ENCODE peak calls at places on chromosomes 4 and X, in eight cellular contexts. Z is anterior cingulate cortex; C is stimulated activated CD4-positive, alpha-beta T cell treated with anti-CD3 and anti-CD28 coated beads, Interleukin-1b, Interleukin-23, amount 100 ng/mL, for 24 hours; Q is PC-3; H is brain microvascular endothelial cell; N is tibial nerve; I is Right ventricle myocardium superior; X is BJ. M is an unnamed sample.

GRCh38 chr4:185991750-185992149 is 77.2 kb upstream of the TLR3 start:
- DNase-seq in Q (no peak), H (no peak), C (no peak), N (no peak), I (no peak), Z (no peak), X (no peak), M (no peak)

GRCh38 chr4:8185280-8185679 is 13.8 kb upstream of the SH3TC1 start:
- DNase-seq in N (no peak), I (peak), Z (no peak), X (peak), C (no peak), H (peak), Q (peak), M (no peak)

GRCh38 chr4:139076016-139076744 is 60.6 kb downstream of the NOCT start:
- DNase-seq in Q (no peak), C (no peak), Z (no peak), I (no peak), X (no peak), H (no peak), N (no peak), M (no peak)

GRCh38 chr4:99856166-99856565 is 38.1 kb downstream of the LAMTOR3 start:
- DNase-seq in X (no peak), Q (peak), H (peak), Z (no peak), I (no peak), C (no peak), N (no peak), M (no peak)

GRCh38 chrX:16838202-16839066 is 31.7 kb downstream of the RBBP7 start:
- DNase-seq in X (peak), Q (no peak), N (no peak), I (no peak), C (no peak), Z (no peak), H (peak), M (no peak)

GRCh38 chr4:159188646-159189045 is 85.8 kb downstream of the RAPGEF2 start:
- DNase-seq in X (no peak), Z (no peak), C (no peak), N (no peak), Q (no peak), H (no peak), I (no peak), M (no peak)

GRCh38 chrX:2863646-2864045 is 34.9 kb downstream of the GYG2 start:
- DNase-seq in C (no peak), X (no peak), I (no peak), N (no peak), Z (no peak), H (no peak), Q (no peak), M (no peak)

GRCh38 chr4:4837316-4837715 is 22.1 kb upstream of the MSX1 start:
- DNase-seq in Q (peak), Z (no peak), X (no peak), I (no peak), C (no peak), H (no peak), N (no peak), M (no peak)

GRCh38 chr4:82380344-82380743 is 6.6 kb upstream of the HNRNPD start:
- DNase-seq in N (no peak), X (no peak), Z (peak), Q (peak), I (peak), C (no peak), H (no peak), M (no peak)

GRCh38 chr4:179372242-179372641 is 1930.0 kb upstream of the AGA start:
- DNase-seq in N (no peak), H (no peak), C (no peak), X (no peak), Q (no peak), Z (no peak), I (no peak), M (no peak)

GRCh38 chrX:150362599-150363481 is at the start of gene MAMLD1:
- DNase-seq in Q (peak), C (no peak), I (peak), Z (no peak), N (peak), X (no peak), H (peak), M (peak)

GRCh38 chrX:144006811-144007210 is 122.9 kb downstream of the UBE2NL start:
- DNase-seq in C (no peak), H (no peak), N (no peak), Z (no peak), Q (peak), I (no peak), X (no peak), M (no peak)

GRCh38 chrX:140701480-140701879 is 8.1 kb upstream of the LINC00632 start:
- DNase-seq in N (no peak), H (peak), C (no peak), Q (peak), I (no peak), X (no peak), Z (no peak), M (no peak)

GRCh38 chr4:41526628-41527027 is 11.3 kb upstream of the LIMCH1 start:
- DNase-seq in H (no peak), N (no peak), Z (no peak), X (no peak), I (no peak), C (no peak), Q (peak), M (peak)

GRCh38 chrX:134671207-134671750 is 13.0 kb upstream of the PLAC1 start:
- DNase-seq in X (no peak), Z (no peak), Q (peak), I (no peak), C (no peak), H (no peak), N (no peak), M (no peak)

GRCh38 chr4:175459571-175459970 is 352.5 kb downstream of the GPM6A start:
- DNase-seq in Q (no peak), H (no peak), I (no peak), C (no peak), N (no peak), Z (no peak), X (no peak), M (no peak)

GRCh38 chrX:23616361-23616760 is 50.9 kb upstream of the PRDX4 start:
- DNase-seq in Q (peak), Z (no peak), C (no peak), I (no peak), X (no peak), N (no peak), H (peak), M (no peak)

M was measured in esophagus muscularis mucosa.